ENCODE peak calls at places on chromosomes 4 and X, in four cellular contexts. H is mammary epithelial cell, U is HepG2, Z is PC-3. G is an unnamed sample.

GRCh38 chrX:130111220-130111934 is 1.1 kb upstream of the ELF4 start:
- DNase-seq in H (peak; percentile 75), Z (no peak), U (no peak), G (no peak)

GRCh38 chr4:113822555-113823290 is 61.2 kb upstream of the CAMK2D start:
- DNase-seq in Z (no peak), H (no peak), U (no peak), G (no peak)

GRCh38 chrX:67568769-67569168 is 24.9 kb downstream of the AR start:
- DNase-seq in H (no peak), Z (no peak), U (no peak), G (no peak)

GRCh38 chr4:140081582-140082398 is 72.2 kb downstream of the MAML3 start:
- DNase-seq in H (no peak), U (no peak), Z (no peak), G (peak; percentile 62)

GRCh38 chr4:39732728-39733127 is 34.8 kb downstream of the UBE2K start:
- DNase-seq in Z (peak; percentile 56), U (no peak), H (peak; percentile 78), G (no peak)

GRCh38 chrX:83509246-83509801 is 1.2 kb downstream of the POU3F4 start:
- DNase-seq in H (no peak), Z (no peak), U (no peak), G (no peak)

GRCh38 chr4:179804440-179804839 is 2362.2 kb upstream of the AGA start:
- DNase-seq in U (no peak), Z (no peak), H (no peak), G (no peak)

GRCh38 chr4:26701786-26702227 is 117.9 kb downstream of the TBC1D19 start:
- DNase-seq in U (no peak), H (no peak), Z (peak; percentile 45), G (no peak)

GRCh38 chr4:141246683-141247429 is 26.2 kb downstream of the ZNF330 start:
- DNase-seq in U (no peak), H (no peak), Z (peak; percentile 14), G (no peak)

GRCh38 chr4:100986360-100986868 is 360.9 kb downstream of the PPP3CA start:
- DNase-seq in U (peak; percentile 7), H (no peak), Z (no peak), G (no peak)

GRCh38 chr4:187184513-187184912 is 460.9 kb upstream of the FAT1 start:
- DNase-seq in Z (no peak), U (no peak), H (peak; percentile 78), G (no peak)

GRCh38 chrX:63282077-63282476 is 69.1 kb downstream of the SPIN4 start:
- DNase-seq in H (no peak), Z (no peak), U (no peak), G (peak; percentile 21)

GRCh38 chrX:136816970-136817369 is 36.2 kb upstream of the ARHGEF6 start:
- DNase-seq in Z (peak; percentile 56), H (no peak), U (no peak), G (no peak)

GRCh38 chrX:68830486-68831404 is 1.9 kb downstream of the EFNB1 start:
- DNase-seq in U (no peak), Z (peak; percentile 26), H (no peak), G (no peak)
- H3K79me2 ChIP-seq in U (no peaks in the 10 kb centered on the region), Z (peaks cover 70% of the 10 kb centered on the region), H (peaks cover 70% of the 10 kb centered on the region), G (peaks cover 12% of the 10 kb centered on the region)

DNA sequence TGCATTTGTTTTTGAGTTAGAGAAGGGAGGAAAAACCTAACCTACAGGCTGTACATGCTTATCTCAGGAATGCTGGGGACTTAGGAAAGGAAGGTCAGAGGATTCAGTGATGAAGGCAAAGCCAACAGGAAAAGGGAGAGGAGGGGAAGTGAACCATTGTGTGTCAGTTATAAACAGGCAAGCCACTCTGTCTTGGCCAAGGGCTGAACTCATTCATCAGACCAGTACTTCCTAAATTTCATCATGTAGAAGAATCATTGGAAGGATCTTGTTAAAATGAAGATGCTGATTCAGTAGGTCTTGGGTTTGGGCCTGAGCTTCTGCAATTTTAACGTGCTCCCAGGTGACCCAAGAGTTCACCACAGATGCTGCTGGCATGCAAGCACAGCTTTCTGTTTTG is 8.4 kb downstream of the SRPX start:
- DNase-seq in Z (no peak), H (no peak), U (no peak), G (peak; percentile 87)
- H3K79me2 ChIP-seq in Z (no peaks in the 10 kb centered on the region), H (peaks cover 84% of the 10 kb centered on the region), U (no peaks in the 10 kb centered on the region), G (peaks cover 82% of the 10 kb centered on the region)

DNA sequence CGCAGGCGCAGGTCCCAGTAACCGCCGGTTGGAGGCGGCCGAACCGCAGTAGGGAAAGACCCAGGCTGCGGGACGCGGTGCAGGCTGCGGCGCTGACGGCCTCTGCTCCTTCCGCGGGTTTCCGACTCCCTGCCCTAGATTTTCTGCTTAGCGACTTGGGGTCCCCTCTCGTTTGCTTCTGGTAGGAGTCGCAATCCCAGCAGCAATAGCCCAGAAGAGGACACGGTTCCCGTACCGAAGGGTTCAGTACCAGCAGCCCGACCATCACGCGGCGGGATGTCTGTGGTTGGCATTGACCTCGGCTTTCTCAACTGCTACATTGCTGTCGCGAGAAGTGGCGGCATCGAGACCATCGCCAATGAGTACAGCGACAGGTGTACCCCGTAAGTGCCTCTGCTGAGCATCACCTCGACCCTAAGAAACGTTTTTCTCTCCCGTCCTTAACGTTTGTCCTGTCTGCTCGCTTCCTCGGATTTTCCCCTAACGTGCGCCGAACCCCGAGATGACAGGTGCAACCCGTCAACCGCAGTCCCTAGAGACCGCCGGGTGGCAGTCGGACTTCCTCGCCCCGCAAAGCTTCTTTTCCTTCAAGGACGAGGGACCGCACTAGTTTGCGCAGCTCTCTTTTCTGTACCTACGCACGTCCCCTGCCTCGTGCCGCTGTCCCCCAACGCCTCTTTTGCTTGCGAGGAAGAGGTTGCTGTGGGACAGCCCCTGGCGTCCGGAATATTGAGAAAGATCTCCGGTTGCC is at the start of gene HSPA4L:
- DNase-seq in H (no peak), U (peak; percentile 68), Z (peak; percentile 50), G (peak; percentile 89)
- H3K79me2 ChIP-seq in H (peaks cover 45% of the 10 kb centered on the region), U (peaks cover 38% of the 10 kb centered on the region), Z (peaks cover 45% of the 10 kb centered on the region), G (no peaks in the 10 kb centered on the region)

GRCh38 chr4:143195581-143195980 is 10.9 kb downstream of the USP38 start:
- DNase-seq in U (no peak), Z (no peak), H (no peak), G (no peak)

GRCh38 chr4:143199503-143199902 is 14.8 kb downstream of the USP38 start:
- DNase-seq in H (no peak), U (no peak), Z (no peak), G (no peak)

GRCh38 chr4:143196323-143196722 is 11.6 kb downstream of the USP38 start:
- DNase-seq in H (no peak), U (no peak), Z (no peak), G (no peak)
- H3K79me2 ChIP-seq in H (peaks cover 32% of the 10 kb centered on the region), U (peaks cover 5% of the 10 kb centered on the region), Z (peaks cover 25% of the 10 kb centered on the region), G (peaks cover 16% of the 10 kb centered on the region)

DNA sequence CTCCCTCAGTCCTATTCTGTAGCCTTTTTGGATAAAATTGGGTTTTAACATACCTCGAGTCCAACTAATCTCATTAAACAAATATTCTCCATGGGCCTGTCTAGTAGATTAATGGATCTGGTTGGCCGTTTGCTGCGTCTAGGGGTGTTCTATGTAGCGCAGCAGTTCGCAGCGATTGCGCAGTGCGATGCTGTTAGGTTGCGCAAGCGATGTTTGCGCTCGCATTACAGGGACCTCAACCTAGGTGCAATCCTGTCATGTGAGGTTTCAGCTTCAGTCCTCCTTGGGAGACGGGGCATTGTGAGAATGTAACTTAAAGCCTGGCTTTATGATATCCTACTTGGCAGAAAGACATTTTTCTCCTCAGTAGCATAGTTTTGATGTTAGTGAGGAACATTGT is 14.0 kb downstream of the OGT start:
- DNase-seq in H (no peak), Z (no peak), U (no peak), G (no peak)
- H3K79me2 ChIP-seq in H (peaks cover 76% of the 10 kb centered on the region), Z (peaks cover 79% of the 10 kb centered on the region), U (peaks cover 58% of the 10 kb centered on the region), G (peaks cover 70% of the 10 kb centered on the region)

DNA sequence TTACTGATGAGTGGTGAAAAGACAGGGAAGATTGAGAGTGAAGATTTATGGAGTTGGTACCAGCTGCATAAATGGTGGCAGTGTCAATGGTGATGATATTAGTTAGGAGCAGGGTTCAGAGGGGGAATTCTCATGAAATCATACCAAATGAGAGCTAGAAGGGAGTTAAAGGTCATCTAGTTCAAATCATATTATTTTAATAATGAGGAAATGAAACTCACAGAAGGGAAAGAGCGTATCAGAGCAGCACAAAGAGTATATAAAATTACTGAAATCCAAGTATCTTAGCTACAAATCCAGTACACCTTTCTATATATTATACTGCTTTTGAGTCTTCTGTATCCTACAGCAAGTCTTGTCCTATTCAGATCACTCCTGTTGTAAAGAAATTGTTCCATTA is 5.0 kb downstream of the P2RY10 start:
- DNase-seq in U (no peak), H (no peak), Z (no peak), G (no peak)
- H3K79me2 ChIP-seq in U (no peaks in the 10 kb centered on the region), H (no peaks in the 10 kb centered on the region), Z (no peaks in the 10 kb centered on the region), G (no peaks in the 10 kb centered on the region)

GRCh38 chrX:18351774-18352173 is 2.7 kb downstream of the SCML2 start:
- DNase-seq in Z (no peak), H (no peak), U (no peak), G (no peak)

GRCh38 chrX:18353931-18354368 is 538 bp downstream of the SCML2 start:
- DNase-seq in U (peak; percentile 7), Z (peak; percentile 23), H (no peak), G (no peak)

GRCh38 chrX:18348047-18348446 is 6.4 kb downstream of the SCML2 start:
- DNase-seq in Z (peak; percentile 64), U (no peak), H (no peak), G (no peak)
- H3K79me2 ChIP-seq in Z (peaks cover 94% of the 10 kb centered on the region), U (peaks cover 41% of the 10 kb centered on the region), H (no peaks in the 10 kb centered on the region), G (no peaks in the 10 kb centered on the region)

G was measured in endothelial cell of umbilical vein.